ENCODE peak calls at places on chromosomes 11 and 22, in six cellular contexts. D, A, J, E, P and O are unnamed samples.

GRCh38 chr11:71244116-71244815 is 8.1 kb downstream of the SHANK2 start:
- DNase-seq in D (no peak), A (peak), J (no peak), E (no peak), P (no peak), O (no peak)

GRCh38 chr22:19991645-19992451 is 24.8 kb downstream of the ARVCF start:
- DNase-seq in D (no peak), A (no peak), J (no peak), E (peak), P (no peak), O (peak)

GRCh38 chr11:34354782-34355181 is 3.0 kb downstream of the ABTB2 start:
- DNase-seq in D (no peak), A (no peak), J (no peak), E (no peak), P (no peak), O (no peak)

GRCh38 chr11:64044730-64045386 is 9.1 kb downstream of the FLRT1 start:
- DNase-seq in D (no peak), A (peak), J (no peak), E (no peak), P (no peak), O (no peak)

GRCh38 chr11:68343761-68344256 is 31.4 kb downstream of the LRP5 start:
- DNase-seq in D (no peak), A (no peak), J (no peak), E (no peak), P (no peak), O (no peak)

GRCh38 chr11:77065878-77066228 is 918 bp upstream of the CAPN5 start:
- DNase-seq in D (no peak), A (peak), J (peak), E (peak), P (no peak), O (peak)

GRCh38 chr11:47980093-47980906 is at the start of gene PTPRJ:
- DNase-seq in D (peak), A (peak), J (peak), E (peak), P (peak), O (no peak)

GRCh38 chr11:116580828-116581227 is 192.0 kb downstream of the BUD13 start:
- DNase-seq in D (no peak), A (no peak), J (no peak), E (no peak), P (peak), O (no peak)

GRCh38 chr11:45907911-45908370 is 870 bp upstream of the FREY1 start:
- DNase-seq in D (no peak), A (peak), J (no peak), E (no peak), P (no peak), O (no peak)

GRCh38 chr11:105489431-105489830 is 120.4 kb upstream of the GRIA4 start:
- DNase-seq in D (no peak), A (no peak), J (no peak), E (no peak), P (peak), O (no peak)

GRCh38 chr22:27046126-27046525 is 388.7 kb downstream of the MIAT start:
- DNase-seq in D (no peak), A (no peak), J (no peak), E (no peak), P (no peak), O (no peak)

GRCh38 chr11:70656293-70656692 is 258.0 kb downstream of the CTTN start:
- DNase-seq in D (no peak), A (no peak), J (no peak), E (no peak), P (no peak), O (no peak)

GRCh38 chr11:115324569-115325432 is 179.4 kb downstream of the CADM1 start:
- DNase-seq in D (peak), A (no peak), J (no peak), E (no peak), P (peak), O (no peak)

GRCh38 chr11:2562181-2562581 is 117.4 kb downstream of the KCNQ1 start:
- DNase-seq in D (no peak), A (peak), J (no peak), E (peak), P (no peak), O (no peak)

GRCh38 chr11:35967042-35967441 is 23.2 kb downstream of the LDLRAD3 start:
- DNase-seq in D (no peak), A (no peak), J (no peak), E (no peak), P (no peak), O (no peak)

GRCh38 chr11:798093-798713 is at the start of gene SLC25A22:
- DNase-seq in D (peak), A (no peak), J (no peak), E (peak), P (peak), O (no peak)

GRCh38 chr22:47323518-47323917 is 561.1 kb downstream of the TBC1D22A start:
- DNase-seq in D (no peak), A (no peak), J (no peak), E (no peak), P (no peak), O (no peak)

GRCh38 chr11:69539416-69540117 is 58.1 kb downstream of the LINC01488 start:
- DNase-seq in D (no peak), A (peak), J (peak), E (no peak), P (no peak), O (peak)

GRCh38 chr22:19085233-19086043 is 36.8 kb downstream of the DGCR2 start:
- DNase-seq in D (no peak), A (peak), J (no peak), E (no peak), P (no peak), O (no peak)

GRCh38 chr22:24953294-24954113 is 988 bp downstream of the KIAA1671 start:
- DNase-seq in D (no peak), A (peak), J (no peak), E (peak), P (peak), O (no peak)

GRCh38 chr11:107598225-107599139 is 7.5 kb downstream of the ELMOD1 start:
- DNase-seq in D (no peak), A (no peak), J (no peak), E (peak), P (peak), O (no peak)

GRCh38 chr11:10373340-10373739 is 68.5 kb downstream of the ADM start:
- DNase-seq in D (no peak), A (no peak), J (no peak), E (no peak), P (no peak), O (no peak)

GRCh38 chr11:131042041-131042390 is 125.7 kb upstream of the SNX19 start:
- DNase-seq in D (no peak), A (no peak), J (no peak), E (no peak), P (no peak), O (no peak)

GRCh38 chr11:71499546-71499945 is 27.5 kb upstream of the KRTAP5-7 start:
- DNase-seq in D (no peak), A (no peak), J (no peak), E (peak), P (no peak), O (no peak)

GRCh38 chr11:12087075-12087775 is 23.2 kb upstream of the MICAL2 start:
- DNase-seq in D (peak), A (no peak), J (no peak), E (peak), P (no peak), O (no peak)

GRCh38 chr22:31917227-31917921 is 27.0 kb upstream of the YWHAH start:
- DNase-seq in D (no peak), A (no peak), J (no peak), E (no peak), P (no peak), O (no peak)

DNA sequence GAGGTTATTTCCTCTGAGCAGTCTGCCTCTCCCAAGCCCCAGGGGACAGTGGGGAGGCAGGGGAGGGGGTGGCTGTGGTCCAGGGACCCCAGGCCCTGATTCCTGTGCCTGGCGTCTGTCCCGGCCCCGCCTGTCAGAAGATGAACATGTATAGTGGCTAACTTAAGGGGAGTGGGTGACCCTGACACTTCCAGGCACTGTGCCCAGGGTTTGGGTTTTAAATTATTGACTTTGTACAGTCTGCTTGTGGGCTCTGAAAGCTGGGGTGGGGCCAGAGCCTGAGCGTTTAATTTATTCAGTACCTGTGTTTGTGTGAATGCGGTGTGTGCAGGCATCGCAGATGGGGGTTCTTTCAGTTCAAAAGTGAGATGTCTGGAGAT is 3.1 kb downstream of the PIM3 start:
- DNase-seq in D (no peak), A (peak), J (peak), E (no peak), P (no peak), O (no peak)
- H3K4me3 ChIP-seq in D (no peak), A (peak), J (peak), E (peak), P (no peak), O (peak)

GRCh38 chr11:61731211-61731955 is 21.1 kb upstream of the MYRF start:
- DNase-seq in D (no peak), A (no peak), J (no peak), E (no peak), P (no peak), O (no peak)
- H3K27ac ChIP-seq in D (no peak), A (peak), J (peak), E (peak), P (no peak), O (no peak)

GRCh38 chr11:109858152-109858551 is 235.0 kb upstream of the ZC3H12C start:
- DNase-seq in D (no peak), A (no peak), J (no peak), E (no peak), P (peak), O (no peak)

GRCh38 chr11:109854696-109855095 is 238.5 kb upstream of the ZC3H12C start:
- DNase-seq in D (no peak), A (no peak), J (no peak), E (no peak), P (no peak), O (no peak)

GRCh38 chr11:109856958-109857357 is 236.2 kb upstream of the ZC3H12C start:
- DNase-seq in D (no peak), A (no peak), J (no peak), E (no peak), P (no peak), O (no peak)

GRCh38 chr11:109859325-109859724 is 233.9 kb upstream of the ZC3H12C start:
- DNase-seq in D (no peak), A (no peak), J (no peak), E (no peak), P (no peak), O (no peak)

DNA sequence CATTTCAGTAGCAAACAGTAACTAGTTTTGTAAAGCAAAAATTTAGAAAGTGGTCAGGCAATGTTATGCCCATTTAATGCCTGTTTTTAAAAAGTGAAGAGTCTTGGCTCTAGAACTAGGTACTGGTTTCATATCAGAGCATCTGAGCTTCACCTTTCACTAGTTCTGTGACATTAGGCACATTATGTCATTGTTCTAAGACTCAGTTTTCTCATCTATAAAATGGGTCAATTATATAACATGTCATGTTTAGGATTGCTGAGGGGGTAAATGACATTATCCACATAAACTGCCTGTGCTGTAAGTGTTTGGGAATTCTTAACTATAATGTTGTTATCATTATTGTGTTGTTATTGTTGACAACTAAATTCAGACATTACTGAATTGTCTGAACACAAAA is 235.6 kb upstream of the ZC3H12C start:
- DNase-seq in D (no peak), A (no peak), J (no peak), E (no peak), P (no peak), O (no peak)
- H3K4me3 ChIP-seq in D (no peak), A (no peak), J (no peak), E (no peak), P (no peak), O (no peak)

DNA sequence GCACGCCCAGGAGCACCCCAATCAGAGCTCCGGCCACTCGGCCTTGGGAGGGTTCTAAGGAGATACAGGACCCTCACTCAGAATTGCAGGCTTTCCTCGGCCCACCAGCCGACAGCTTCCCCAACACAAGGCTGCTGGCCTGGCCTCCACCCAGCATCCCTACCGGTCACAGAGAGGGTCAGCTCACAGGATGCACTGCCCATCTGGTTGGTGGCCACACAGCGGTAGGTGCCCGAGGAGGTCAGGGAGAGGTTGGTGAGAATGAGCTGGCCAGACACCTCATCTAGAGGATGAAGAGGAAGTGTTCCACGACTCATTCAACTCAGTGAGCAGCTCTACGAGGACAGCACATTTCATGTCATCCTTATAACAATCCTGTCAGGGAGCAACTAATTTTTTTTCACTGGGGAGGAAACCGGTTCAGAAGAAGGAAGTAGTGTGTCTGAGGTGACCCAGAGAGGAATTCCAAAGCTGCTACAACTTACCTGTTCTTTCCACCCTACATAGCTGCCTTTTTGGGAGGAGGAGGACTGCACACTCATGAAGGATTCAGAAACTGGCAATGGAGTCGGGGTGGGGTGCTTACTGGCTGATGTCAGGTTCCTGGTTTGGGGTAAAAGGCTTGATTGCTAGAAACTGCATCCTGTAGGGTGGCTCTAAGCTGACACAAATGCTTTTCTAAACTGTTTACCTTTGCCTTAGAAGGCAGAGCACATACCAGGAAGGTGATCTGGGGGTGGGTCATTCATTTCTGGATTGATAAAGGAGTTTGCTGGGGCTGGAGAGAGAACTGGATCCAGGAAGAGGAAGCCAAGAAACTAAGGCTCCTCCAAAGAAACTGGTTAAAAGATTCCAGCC is 3.3 kb downstream of the VSIG2 start:
- DNase-seq in D (no peak), A (no peak), J (peak), E (no peak), P (no peak), O (no peak)
- H3K27ac ChIP-seq in D (no peak), A (no peak), J (peak), E (no peak), P (no peak), O (no peak)

DNA sequence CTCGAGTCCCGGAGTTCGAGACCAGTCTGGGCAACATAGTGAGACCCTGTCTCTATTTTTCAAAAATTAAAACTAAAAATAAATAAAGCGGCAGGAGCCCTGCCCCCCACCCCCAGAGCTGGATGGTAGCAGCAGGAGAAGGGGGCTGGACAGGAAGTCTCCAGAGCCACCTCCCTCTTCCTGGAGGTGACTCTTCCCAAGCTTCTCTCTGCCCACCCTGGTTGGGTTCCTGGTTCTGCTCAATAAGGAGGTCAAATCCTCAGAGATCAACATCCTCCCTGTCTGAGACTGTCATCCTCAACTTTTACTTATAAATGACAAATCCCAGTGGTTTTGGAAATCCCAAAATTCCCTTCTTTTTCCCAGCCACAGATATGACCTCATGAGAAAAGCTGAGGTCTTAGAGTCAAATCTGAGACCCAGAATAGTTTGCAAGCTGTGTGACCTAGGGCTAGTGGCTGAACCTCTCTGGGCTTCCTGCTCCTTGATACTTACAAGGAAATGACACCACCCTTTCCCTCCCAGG is 987 bp downstream of the C1QTNF6 start:
- DNase-seq in D (no peak), A (peak), J (no peak), E (no peak), P (no peak), O (no peak)
- H3K4me3 ChIP-seq in D (no peak), A (no peak), J (peak), E (peak), P (no peak), O (peak)

DNA sequence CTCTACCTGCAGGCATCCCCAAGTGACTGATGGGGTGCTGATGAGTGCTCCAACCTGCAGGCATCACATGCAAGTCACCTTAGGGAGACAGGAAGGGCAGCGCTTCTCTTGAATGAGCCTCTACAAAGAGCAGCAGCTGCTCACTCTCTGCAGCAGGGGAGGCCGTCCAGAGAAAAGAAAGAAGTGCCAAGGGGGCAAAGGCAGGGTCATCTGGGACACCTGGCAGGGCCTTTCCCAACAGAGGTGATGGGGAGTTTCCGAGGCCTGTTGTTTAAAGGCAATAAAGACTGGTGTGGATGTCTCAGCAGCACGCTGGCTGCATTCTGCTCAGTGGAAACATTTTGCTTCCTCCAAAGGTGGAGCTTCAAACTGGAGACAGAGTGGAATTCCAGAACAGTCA is 113.7 kb downstream of the ETS1 start:
- DNase-seq in D (peak), A (no peak), J (no peak), E (no peak), P (no peak), O (no peak)
- H3K27ac ChIP-seq in D (no peak), A (no peak), J (peak), E (no peak), P (no peak), O (peak)

GRCh38 chr11:65646921-65647701 is 9.2 kb downstream of the SIPA1 start:
- DNase-seq in D (no peak), A (no peak), J (no peak), E (peak), P (no peak), O (no peak)
- H3K4me3 ChIP-seq in D (no peak), A (peak), J (peak), E (peak), P (peak), O (peak)

GRCh38 chr11:95918056-95918455 is 5.9 kb downstream of the MTMR2 start:
- DNase-seq in D (no peak), A (no peak), J (no peak), E (no peak), P (no peak), O (no peak)
- H3K27ac ChIP-seq in D (no peak), A (no peak), J (no peak), E (peak), P (no peak), O (no peak)